ENCODE peak calls at places on chromosome 16, in nine cellular contexts. R, L, B, Z, F, P, N, X and H are unnamed samples.

GRCh38 chr16:1923299-1924034 is 5.3 kb upstream of the HS3ST6 start:
- DNase-seq in R (no peak), L (peak), B (no peak), Z (no peak), F (no peak), P (peak), N (no peak), X (no peak), H (no peak)

GRCh38 chr16:8863594-8864424 is 5.0 kb downstream of the CARHSP1 start:
- DNase-seq in R (no peak), L (no peak), B (no peak), Z (no peak), F (no peak), P (no peak), N (no peak), X (peak), H (peak)

GRCh38 chr16:84423416-84423837 is 55.1 kb downstream of the ATP2C2 start:
- DNase-seq in R (no peak), L (no peak), B (no peak), Z (no peak), F (peak), P (peak), N (no peak), X (no peak), H (peak)

GRCh38 chr16:85824161-85825135 is 25.0 kb downstream of the COX4I1 start:
- DNase-seq in R (no peak), L (peak), B (no peak), Z (no peak), F (peak), P (no peak), N (no peak), X (no peak), H (no peak)

GRCh38 chr16:29664133-29664912 is 1.3 kb downstream of the SPN start:
- DNase-seq in R (no peak), L (no peak), B (no peak), Z (no peak), F (peak), P (no peak), N (peak), X (peak), H (no peak)

GRCh38 chr16:84065536-84066132 is 23.0 kb upstream of the SLC38A8 start:
- DNase-seq in R (peak), L (peak), B (peak), Z (peak), F (peak), P (peak), N (no peak), X (peak), H (peak)

GRCh38 chr16:48405907-48406306 is 20.7 kb upstream of the SIAH1 start:
- DNase-seq in R (no peak), L (no peak), B (no peak), Z (no peak), F (no peak), P (no peak), N (no peak), X (peak), H (no peak)

GRCh38 chr16:19410435-19411153 is 7.1 kb upstream of the TMC5 start:
- DNase-seq in R (peak), L (no peak), B (peak), Z (no peak), F (peak), P (no peak), N (no peak), X (no peak), H (no peak)

GRCh38 chr16:200388-200787 is 20.1 kb downstream of the HBQ1 start:
- DNase-seq in R (no peak), L (no peak), B (no peak), Z (no peak), F (no peak), P (peak), N (no peak), X (no peak), H (no peak)

GRCh38 chr16:24508614-24509013 is 30.8 kb upstream of the RBBP6 start:
- DNase-seq in R (no peak), L (peak), B (no peak), Z (no peak), F (no peak), P (peak), N (no peak), X (no peak), H (no peak)

GRCh38 chr16:59783191-59783590 is 1049.1 kb upstream of the GOT2 start:
- DNase-seq in R (no peak), L (no peak), B (no peak), Z (no peak), F (no peak), P (no peak), N (no peak), X (no peak), H (no peak)

GRCh38 chr16:25868966-25869365 is 177.2 kb downstream of the HS3ST4 start:
- DNase-seq in R (no peak), L (peak), B (no peak), Z (no peak), F (no peak), P (no peak), N (no peak), X (no peak), H (no peak)

GRCh38 chr16:85759631-85760419 is 8.9 kb upstream of the C16orf74 start:
- DNase-seq in R (no peak), L (no peak), B (no peak), Z (no peak), F (peak), P (no peak), N (no peak), X (no peak), H (no peak)

GRCh38 chr16:66728117-66728787 is 23.2 kb downstream of the DYNC1LI2 start:
- DNase-seq in R (no peak), L (no peak), B (peak), Z (no peak), F (peak), P (peak), N (no peak), X (no peak), H (peak)

GRCh38 chr16:76683051-76683450 is 405.9 kb downstream of the CNTNAP4 start:
- DNase-seq in R (no peak), L (no peak), B (no peak), Z (no peak), F (no peak), P (no peak), N (no peak), X (no peak), H (no peak)

GRCh38 chr16:58024673-58025350 is 742 bp upstream of the MMP15 start:
- DNase-seq in R (peak), L (peak), B (no peak), Z (no peak), F (peak), P (no peak), N (peak), X (peak), H (no peak)

GRCh38 chr16:11100239-11100750 is 155.7 kb downstream of the SOCS1 start:
- DNase-seq in R (no peak), L (no peak), B (no peak), Z (no peak), F (peak), P (peak), N (peak), X (peak), H (peak)

GRCh38 chr16:77043076-77043475 is 147.9 kb upstream of the MON1B start:
- DNase-seq in R (no peak), L (no peak), B (no peak), Z (no peak), F (peak), P (peak), N (no peak), X (no peak), H (no peak)

GRCh38 chr16:76157629-76158028 is 119.6 kb upstream of the CNTNAP4 start:
- DNase-seq in R (no peak), L (no peak), B (no peak), Z (no peak), F (peak), P (no peak), N (no peak), X (no peak), H (no peak)